ENCODE peak calls at places on chromosome 5, in seven cellular contexts. One of them, this sample, is unnamed.

GRCh38 chr5:122089614-122090013 is 11.6 kb upstream of the LOX start:
- DNase-seq in thyroid gland: no peak
- DNase-seq in IMR-90: peak; percentile 94
- DNase-seq in mammary epithelial cell: peak; percentile 21
- DNase-seq in foreskin fibroblast: peak; percentile 86
- DNase-seq in body of pancreas: no peak
- DNase-seq in endodermal cell: no peak
- DNase-seq in this sample: peak; percentile 93

GRCh38 chr5:107557051-107557658 is 113.6 kb downstream of the EFNA5 start:
- DNase-seq in thyroid gland: no peak
- DNase-seq in IMR-90: no peak
- DNase-seq in mammary epithelial cell: peak; percentile 85
- DNase-seq in foreskin fibroblast: peak; percentile 74
- DNase-seq in body of pancreas: peak; percentile 20
- DNase-seq in endodermal cell: peak; percentile 67
- DNase-seq in this sample: no peak

GRCh38 chr5:167916706-167917105 is 374.7 kb upstream of the WWC1 start:
- DNase-seq in thyroid gland: no peak
- DNase-seq in IMR-90: peak; percentile 21
- DNase-seq in mammary epithelial cell: peak; percentile 20
- DNase-seq in foreskin fibroblast: no peak
- DNase-seq in body of pancreas: no peak
- DNase-seq in endodermal cell: peak; percentile 66
- DNase-seq in this sample: no peak

GRCh38 chr5:10724799-10725507 is 36.1 kb downstream of the DAP start:
- DNase-seq in thyroid gland: peak; percentile 55
- DNase-seq in IMR-90: peak; percentile 93
- DNase-seq in mammary epithelial cell: peak; percentile 76
- DNase-seq in foreskin fibroblast: peak; percentile 78
- DNase-seq in body of pancreas: peak; percentile 68
- DNase-seq in endodermal cell: no peak
- DNase-seq in this sample: peak; percentile 96

GRCh38 chr5:172659909-172660628 is 19.0 kb downstream of the NEURL1B start:
- DNase-seq in thyroid gland: peak; percentile 25
- DNase-seq in IMR-90: peak; percentile 94
- DNase-seq in mammary epithelial cell: peak; percentile 54
- DNase-seq in foreskin fibroblast: peak; percentile 92
- DNase-seq in body of pancreas: peak; percentile 90
- DNase-seq in endodermal cell: peak; percentile 85
- DNase-seq in this sample: peak; percentile 56

GRCh38 chr5:152332696-152333095 is 72.4 kb downstream of the NMUR2 start:
- DNase-seq in thyroid gland: no peak
- DNase-seq in IMR-90: no peak
- DNase-seq in mammary epithelial cell: no peak
- DNase-seq in foreskin fibroblast: no peak
- DNase-seq in body of pancreas: no peak
- DNase-seq in endodermal cell: no peak
- DNase-seq in this sample: no peak

GRCh38 chr5:135239461-135240282 is 159.4 kb downstream of the MACROH2A1 start:
- DNase-seq in thyroid gland: peak; percentile 68
- DNase-seq in IMR-90: peak; percentile 85
- DNase-seq in mammary epithelial cell: no peak
- DNase-seq in foreskin fibroblast: no peak
- DNase-seq in body of pancreas: no peak
- DNase-seq in endodermal cell: peak; percentile 76
- DNase-seq in this sample: peak; percentile 78

GRCh38 chr5:40223884-40224402 is 455.8 kb upstream of the PTGER4 start:
- DNase-seq in thyroid gland: no peak
- DNase-seq in IMR-90: peak; percentile 96
- DNase-seq in mammary epithelial cell: peak; percentile 77
- DNase-seq in foreskin fibroblast: peak; percentile 91
- DNase-seq in body of pancreas: no peak
- DNase-seq in endodermal cell: no peak
- DNase-seq in this sample: peak; percentile 76

GRCh38 chr5:160271396-160271795 is 41.0 kb downstream of the CCNJL start:
- DNase-seq in thyroid gland: peak; percentile 60
- DNase-seq in IMR-90: no peak
- DNase-seq in mammary epithelial cell: no peak
- DNase-seq in foreskin fibroblast: no peak
- DNase-seq in body of pancreas: no peak
- DNase-seq in endodermal cell: peak; percentile 69
- DNase-seq in this sample: no peak

GRCh38 chr5:114176356-114176755 is 185.5 kb upstream of the KCNN2 start:
- DNase-seq in thyroid gland: no peak
- DNase-seq in IMR-90: peak; percentile 67
- DNase-seq in mammary epithelial cell: peak; percentile 28
- DNase-seq in foreskin fibroblast: peak; percentile 65
- DNase-seq in body of pancreas: no peak
- DNase-seq in endodermal cell: no peak
- DNase-seq in this sample: peak; percentile 17

GRCh38 chr5:142426129-142426641 is 101.4 kb upstream of the SPRY4 start:
- DNase-seq in thyroid gland: peak; percentile 23
- DNase-seq in IMR-90: peak; percentile 63
- DNase-seq in mammary epithelial cell: no peak
- DNase-seq in foreskin fibroblast: no peak
- DNase-seq in body of pancreas: no peak
- DNase-seq in endodermal cell: peak; percentile 63
- DNase-seq in this sample: no peak

GRCh38 chr5:140607031-140607430 is 25.9 kb downstream of the CD14 start:
- DNase-seq in thyroid gland: no peak
- DNase-seq in IMR-90: no peak
- DNase-seq in mammary epithelial cell: peak; percentile 32
- DNase-seq in foreskin fibroblast: no peak
- DNase-seq in body of pancreas: no peak
- DNase-seq in endodermal cell: no peak
- DNase-seq in this sample: peak; percentile 34

GRCh38 chr5:38448553-38449350 is 107.7 kb downstream of the LIFR start:
- DNase-seq in thyroid gland: no peak
- DNase-seq in IMR-90: no peak
- DNase-seq in mammary epithelial cell: no peak
- DNase-seq in foreskin fibroblast: peak; percentile 46
- DNase-seq in body of pancreas: no peak
- DNase-seq in endodermal cell: peak; percentile 24
- DNase-seq in this sample: no peak

GRCh38 chr5:137613554-137614265 is 114.6 kb upstream of the SPOCK1 start:
- DNase-seq in thyroid gland: no peak
- DNase-seq in IMR-90: peak; percentile 23
- DNase-seq in mammary epithelial cell: no peak
- DNase-seq in foreskin fibroblast: peak; percentile 43
- DNase-seq in body of pancreas: no peak
- DNase-seq in endodermal cell: peak; percentile 36
- DNase-seq in this sample: no peak

GRCh38 chr5:115798252-115798651 is 18.2 kb downstream of the CDO1 start:
- DNase-seq in thyroid gland: no peak
- DNase-seq in IMR-90: no peak
- DNase-seq in mammary epithelial cell: no peak
- DNase-seq in foreskin fibroblast: peak; percentile 9
- DNase-seq in body of pancreas: no peak
- DNase-seq in endodermal cell: no peak
- DNase-seq in this sample: no peak

GRCh38 chr5:121350493-121350892 is 501.2 kb upstream of the FTMT start:
- DNase-seq in thyroid gland: no peak
- DNase-seq in IMR-90: no peak
- DNase-seq in mammary epithelial cell: peak; percentile 11
- DNase-seq in foreskin fibroblast: peak; percentile 73
- DNase-seq in body of pancreas: no peak
- DNase-seq in endodermal cell: no peak
- DNase-seq in this sample: peak; percentile 6

GRCh38 chr5:14187660-14188059 is 44.5 kb downstream of the TRIO start:
- DNase-seq in thyroid gland: no peak
- DNase-seq in IMR-90: no peak
- DNase-seq in mammary epithelial cell: no peak
- DNase-seq in foreskin fibroblast: no peak
- DNase-seq in body of pancreas: no peak
- DNase-seq in endodermal cell: no peak
- DNase-seq in this sample: no peak

GRCh38 chr5:41637869-41638268 is 127.5 kb upstream of the PLCXD3 start:
- DNase-seq in thyroid gland: no peak
- DNase-seq in IMR-90: no peak
- DNase-seq in mammary epithelial cell: no peak
- DNase-seq in foreskin fibroblast: peak; percentile 4
- DNase-seq in body of pancreas: no peak
- DNase-seq in endodermal cell: no peak
- DNase-seq in this sample: no peak

GRCh38 chr5:10317825-10318682 is 10.4 kb upstream of the CMBL start:
- DNase-seq in thyroid gland: no peak
- DNase-seq in IMR-90: no peak
- DNase-seq in mammary epithelial cell: peak; percentile 9
- DNase-seq in foreskin fibroblast: peak; percentile 42
- DNase-seq in body of pancreas: no peak
- DNase-seq in endodermal cell: no peak
- DNase-seq in this sample: no peak

GRCh38 chr5:120366047-120366446 is 98.1 kb upstream of the PRR16 start:
- DNase-seq in thyroid gland: no peak
- DNase-seq in IMR-90: peak; percentile 72
- DNase-seq in mammary epithelial cell: peak; percentile 54
- DNase-seq in foreskin fibroblast: peak; percentile 63
- DNase-seq in body of pancreas: no peak
- DNase-seq in endodermal cell: no peak
- DNase-seq in this sample: peak; percentile 31

GRCh38 chr5:177027665-177028064 is 5.2 kb downstream of the ZNF346 start:
- DNase-seq in thyroid gland: no peak
- DNase-seq in IMR-90: no peak
- DNase-seq in mammary epithelial cell: no peak
- DNase-seq in foreskin fibroblast: no peak
- DNase-seq in body of pancreas: no peak
- DNase-seq in endodermal cell: no peak
- DNase-seq in this sample: no peak

GRCh38 chr5:73841641-73842040 is 215.6 kb downstream of the ARHGEF28 start:
- DNase-seq in thyroid gland: no peak
- DNase-seq in IMR-90: no peak
- DNase-seq in mammary epithelial cell: no peak
- DNase-seq in foreskin fibroblast: no peak
- DNase-seq in body of pancreas: no peak
- DNase-seq in endodermal cell: no peak
- DNase-seq in this sample: no peak

GRCh38 chr5:154771383-154771901 is 16.3 kb downstream of the LARP1 start:
- DNase-seq in thyroid gland: no peak
- DNase-seq in IMR-90: peak; percentile 92
- DNase-seq in mammary epithelial cell: peak; percentile 29
- DNase-seq in foreskin fibroblast: peak; percentile 90
- DNase-seq in body of pancreas: no peak
- DNase-seq in endodermal cell: peak; percentile 75
- DNase-seq in this sample: peak; percentile 92
- H3K4me3 ChIP-seq in thyroid gland: no peak overlapping the region
- H3K4me3 ChIP-seq in IMR-90: no peak overlapping the region
- H3K4me3 ChIP-seq in mammary epithelial cell: no peak overlapping the region
- H3K4me3 ChIP-seq in foreskin fibroblast: no peak overlapping the region
- H3K4me3 ChIP-seq in body of pancreas: no peak overlapping the region
- H3K4me3 ChIP-seq in endodermal cell: no peak overlapping the region
- H3K4me3 ChIP-seq in this sample: peak overlapping the region; percentile 32

GRCh38 chr5:95823738-95824609 is 1.4 kb upstream of the GLRX start:
- DNase-seq in thyroid gland: no peak
- DNase-seq in IMR-90: peak; percentile 97
- DNase-seq in mammary epithelial cell: no peak
- DNase-seq in foreskin fibroblast: peak; percentile 96
- DNase-seq in body of pancreas: no peak
- DNase-seq in endodermal cell: peak; percentile 72
- DNase-seq in this sample: peak; percentile 92
- TF ChIP-seq CTCF in thyroid gland: no peak
- TF ChIP-seq CTCF in IMR-90: no peak
- TF ChIP-seq CTCF in mammary epithelial cell: no peak
- TF ChIP-seq CTCF in foreskin fibroblast: no peak
- TF ChIP-seq CTCF in body of pancreas: no peak
- TF ChIP-seq CTCF in endodermal cell: no peak
- TF ChIP-seq CTCF in this sample: no peak

GRCh38 chr5:123098767-123099513 is 9.9 kb downstream of the PRDM6 start:
- DNase-seq in thyroid gland: no peak
- DNase-seq in IMR-90: no peak
- DNase-seq in mammary epithelial cell: no peak
- DNase-seq in foreskin fibroblast: peak; percentile 61
- DNase-seq in body of pancreas: no peak
- DNase-seq in endodermal cell: peak; percentile 64
- DNase-seq in this sample: peak; percentile 88
- H3K4me3 ChIP-seq in thyroid gland: no peak overlapping the region
- H3K4me3 ChIP-seq in IMR-90: no peak overlapping the region
- H3K4me3 ChIP-seq in mammary epithelial cell: peak overlapping the region; percentile 35
- H3K4me3 ChIP-seq in foreskin fibroblast: peak overlapping the region; percentile 39
- H3K4me3 ChIP-seq in body of pancreas: peak overlapping the region; percentile 3
- H3K4me3 ChIP-seq in endodermal cell: peak overlapping the region; percentile 74
- H3K4me3 ChIP-seq in this sample: peak overlapping the region; percentile 66

GRCh38 chr5:133317558-133317957 is 265.7 kb downstream of the HSPA4 start:
- DNase-seq in thyroid gland: no peak
- DNase-seq in IMR-90: no peak
- DNase-seq in mammary epithelial cell: no peak
- DNase-seq in foreskin fibroblast: no peak
- DNase-seq in body of pancreas: no peak
- DNase-seq in endodermal cell: no peak
- DNase-seq in this sample: no peak

GRCh38 chr5:133319905-133320520 is 268.2 kb downstream of the HSPA4 start:
- DNase-seq in thyroid gland: no peak
- DNase-seq in IMR-90: no peak
- DNase-seq in mammary epithelial cell: no peak
- DNase-seq in foreskin fibroblast: no peak
- DNase-seq in body of pancreas: no peak
- DNase-seq in endodermal cell: peak; percentile 66
- DNase-seq in this sample: no peak

GRCh38 chr5:133319244-133319643 is 267.4 kb downstream of the HSPA4 start:
- DNase-seq in thyroid gland: no peak
- DNase-seq in IMR-90: no peak
- DNase-seq in mammary epithelial cell: peak; percentile 14
- DNase-seq in foreskin fibroblast: no peak
- DNase-seq in body of pancreas: no peak
- DNase-seq in endodermal cell: no peak
- DNase-seq in this sample: no peak

GRCh38 chr5:133314086-133314485 is 262.3 kb downstream of the HSPA4 start:
- DNase-seq in thyroid gland: no peak
- DNase-seq in IMR-90: no peak
- DNase-seq in mammary epithelial cell: no peak
- DNase-seq in foreskin fibroblast: no peak
- DNase-seq in body of pancreas: no peak
- DNase-seq in endodermal cell: no peak
- DNase-seq in this sample: no peak

DNA sequence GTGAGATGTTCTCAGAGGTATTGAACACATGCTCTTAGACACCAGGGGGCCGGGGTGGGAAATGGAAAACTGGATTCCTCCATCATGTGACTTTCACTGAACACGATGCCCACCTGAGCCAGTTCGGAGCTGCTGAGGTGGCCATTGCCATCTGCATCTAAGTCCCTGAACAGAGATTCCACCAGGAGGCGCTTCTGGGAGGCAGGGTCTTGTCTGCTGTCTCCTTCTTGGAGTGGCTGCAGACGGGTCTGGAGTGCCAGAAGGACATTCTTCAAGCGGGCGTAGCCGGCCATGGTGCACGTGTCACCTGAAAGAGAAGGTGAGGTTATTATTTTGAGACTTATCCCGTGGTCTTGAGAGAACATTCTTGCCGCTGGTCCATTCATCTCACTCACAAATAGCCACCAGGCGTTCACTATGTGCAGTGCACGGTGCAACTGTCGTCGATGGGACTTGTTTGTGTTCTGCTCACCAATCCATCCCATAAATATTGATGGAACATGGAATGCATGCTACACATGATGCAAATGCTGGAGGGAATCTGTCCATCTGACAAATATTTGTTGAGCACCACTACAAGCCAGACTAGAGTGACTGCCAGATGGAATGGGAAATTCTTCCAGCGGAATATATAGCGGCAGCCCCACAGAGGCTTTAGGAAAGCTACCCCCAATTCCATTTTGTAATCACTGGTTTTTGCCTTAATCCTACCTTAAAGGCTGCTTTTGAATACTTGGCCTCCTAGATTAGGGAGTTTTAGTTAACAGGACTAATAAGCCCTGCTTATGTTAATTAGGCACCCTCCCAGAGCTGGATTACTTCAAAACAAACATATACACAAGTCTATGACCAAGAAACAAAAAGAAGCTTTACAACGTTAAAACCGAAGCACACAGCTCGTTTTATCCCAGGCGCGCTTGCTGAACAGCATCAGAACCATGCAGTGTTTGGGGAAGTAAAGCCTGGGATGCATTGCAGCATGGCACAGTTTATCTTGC is 264.8 kb downstream of the HSPA4 start:
- DNase-seq in thyroid gland: no peak
- DNase-seq in IMR-90: no peak
- DNase-seq in mammary epithelial cell: no peak
- DNase-seq in foreskin fibroblast: no peak
- DNase-seq in body of pancreas: no peak
- DNase-seq in endodermal cell: peak; percentile 91
- DNase-seq in this sample: no peak
- TF ChIP-seq CTCF in thyroid gland: no peak
- TF ChIP-seq CTCF in IMR-90: peak; percentile 11
- TF ChIP-seq CTCF in mammary epithelial cell: peak; percentile 2
- TF ChIP-seq CTCF in foreskin fibroblast: no peak
- TF ChIP-seq CTCF in body of pancreas: no peak
- TF ChIP-seq CTCF in endodermal cell: peak; percentile 83
- TF ChIP-seq CTCF in this sample: no peak

This sample was measured in fibroblast of the aortic adventitia.